ENCODE peak calls at places on chromosomes 16 and 17, in four cellular contexts. One of them, this sample, is unnamed.

GRCh38 chr16:10668322-10669045 is 26.2 kb downstream of the TEKT5 start:
- DNase-seq in ELF-1: peak; percentile 77
- DNase-seq in posterior vena cava: peak; percentile 50
- DNase-seq in anterior cingulate cortex: peak; percentile 36
- DNase-seq in this sample: peak; percentile 19

GRCh38 chr17:73280191-73280590 is 18.5 kb upstream of the CPSF4L start:
- DNase-seq in ELF-1: no peak
- DNase-seq in posterior vena cava: no peak
- DNase-seq in anterior cingulate cortex: no peak
- DNase-seq in this sample: no peak

GRCh38 chr17:17231621-17232302 is 5.2 kb downstream of the FLCN start:
- DNase-seq in ELF-1: no peak
- DNase-seq in posterior vena cava: peak; percentile 73
- DNase-seq in anterior cingulate cortex: no peak
- DNase-seq in this sample: peak; percentile 77

GRCh38 chr17:79027925-79028491 is 4.0 kb downstream of the C1QTNF1 start:
- DNase-seq in ELF-1: no peak
- DNase-seq in posterior vena cava: peak; percentile 82
- DNase-seq in anterior cingulate cortex: no peak
- DNase-seq in this sample: no peak

GRCh38 chr16:35629001-35629400 is 2169.6 kb downstream of the TP53TG3F start:
- DNase-seq in ELF-1: no peak
- DNase-seq in posterior vena cava: no peak
- DNase-seq in anterior cingulate cortex: no peak
- DNase-seq in this sample: no peak

GRCh38 chr16:3282103-3282746 is 1.1 kb upstream of the ZNF263 start:
- DNase-seq in ELF-1: peak; percentile 91
- DNase-seq in posterior vena cava: no peak
- DNase-seq in anterior cingulate cortex: no peak
- DNase-seq in this sample: no peak

GRCh38 chr16:9119795-9120194 is 28.4 kb downstream of the HAPSTR1 start:
- DNase-seq in ELF-1: no peak
- DNase-seq in posterior vena cava: no peak
- DNase-seq in anterior cingulate cortex: no peak
- DNase-seq in this sample: no peak

GRCh38 chr17:42886283-42887176 is 14.1 kb upstream of the G6PC1 start:
- DNase-seq in ELF-1: no peak
- DNase-seq in posterior vena cava: peak; percentile 38
- DNase-seq in anterior cingulate cortex: no peak
- DNase-seq in this sample: peak; percentile 70

This sample was measured in small intestine.